ENCODE peak calls at places on chromosomes 1 and 21, in nine cellular contexts. F, X, Y, G, R, U, M, K and P are unnamed samples.

GRCh38 chr1:157844084-157844830 is 2.6 kb upstream of the CD5L start:
- DNase-seq in F (no peak), X (no peak), Y (no peak), G (peak; percentile 30), R (no peak), U (no peak), M (no peak), K (no peak), P (no peak)

GRCh38 chr1:89633103-89633744 is at the start of gene LRRC8C:
- DNase-seq in F (no peak), X (no peak), Y (no peak), G (peak; percentile 41), R (peak; percentile 59), U (peak; percentile 71), M (no peak), K (no peak), P (peak; percentile 85)

GRCh38 chr1:31511848-31512615 is 64.3 kb upstream of the TINAGL1 start:
- DNase-seq in F (no peak), X (peak; percentile 72), Y (no peak), G (no peak), R (no peak), U (no peak), M (no peak), K (no peak), P (no peak)

GRCh38 chr1:236142358-236143103 is at the start of gene GPR137B:
- DNase-seq in F (no peak), X (no peak), Y (peak; percentile 65), G (peak; percentile 48), R (peak; percentile 59), U (no peak), M (no peak), K (no peak), P (no peak)

GRCh38 chr1:206933333-206933945 is 11.7 kb upstream of the FCMR start:
- DNase-seq in F (no peak), X (no peak), Y (peak; percentile 86), G (no peak), R (no peak), U (no peak), M (no peak), K (no peak), P (peak; percentile 17)

GRCh38 chr1:67213164-67213563 is 46.9 kb downstream of the IL23R start:
- DNase-seq in F (no peak), X (no peak), Y (no peak), G (no peak), R (peak; percentile 14), U (no peak), M (no peak), K (no peak), P (no peak)

GRCh38 chr1:30407030-30407861 is 316.1 kb downstream of the MATN1 start:
- DNase-seq in F (no peak), X (no peak), Y (peak; percentile 42), G (no peak), R (peak; percentile 20), U (peak; percentile 44), M (no peak), K (peak; percentile 53), P (peak; percentile 36)

GRCh38 chr21:16377120-16377658 is 647.4 kb downstream of the USP25 start:
- DNase-seq in F (no peak), X (no peak), Y (no peak), G (no peak), R (peak; percentile 73), U (no peak), M (no peak), K (no peak), P (no peak)

GRCh38 chr1:211654838-211655787 is 20.3 kb downstream of the NEK2 start:
- DNase-seq in F (peak; percentile 78), X (peak; percentile 69), Y (peak; percentile 96), G (peak; percentile 88), R (peak; percentile 70), U (peak; percentile 94), M (peak; percentile 74), K (peak; percentile 90), P (peak; percentile 69)

GRCh38 chr1:22218618-22219250 is 75.8 kb upstream of the WNT4 start:
- DNase-seq in F (no peak), X (no peak), Y (no peak), G (no peak), R (no peak), U (peak; percentile 52), M (no peak), K (no peak), P (no peak)

GRCh38 chr21:39637197-39637970 is 24.6 kb downstream of the B3GALT5 start:
- DNase-seq in F (no peak), X (no peak), Y (no peak), G (no peak), R (no peak), U (no peak), M (no peak), K (no peak), P (no peak)

GRCh38 chr1:94827434-94827833 is 7.3 kb downstream of the SLC44A3 start:
- DNase-seq in F (no peak), X (no peak), Y (no peak), G (no peak), R (no peak), U (no peak), M (no peak), K (no peak), P (no peak)

GRCh38 chr1:173409613-173410012 is 67.5 kb upstream of the PRDX6 start:
- DNase-seq in F (no peak), X (no peak), Y (no peak), G (peak; percentile 35), R (peak; percentile 96), U (no peak), M (no peak), K (no peak), P (no peak)

GRCh38 chr1:151277249-151277648 is 4.8 kb upstream of the ZNF687 start:
- DNase-seq in F (no peak), X (no peak), Y (no peak), G (no peak), R (no peak), U (no peak), M (no peak), K (no peak), P (no peak)

GRCh38 chr1:200062143-200062542 is 34.6 kb downstream of the NR5A2 start:
- DNase-seq in F (no peak), X (no peak), Y (no peak), G (no peak), R (no peak), U (no peak), M (no peak), K (no peak), P (no peak)

DNA sequence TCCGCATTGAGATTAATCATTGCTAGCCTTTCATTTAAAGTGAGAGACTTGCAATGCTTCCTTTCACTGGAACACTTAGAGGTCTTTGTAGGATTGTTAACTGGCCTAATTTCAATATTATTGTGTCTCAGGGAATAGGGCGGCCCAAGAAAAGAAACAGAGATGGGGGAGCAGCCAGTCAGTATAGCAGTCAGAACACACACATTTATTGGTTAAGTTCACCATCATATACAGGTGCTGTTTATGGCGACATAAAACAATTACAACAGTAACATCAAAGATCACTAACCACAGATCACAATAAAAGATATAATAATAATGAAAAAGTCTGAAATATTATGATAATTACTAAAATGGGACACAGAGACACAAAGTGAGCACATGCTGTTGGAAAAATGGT is 29.4 kb downstream of the BARHL2 start:
- DNase-seq in F (no peak), X (no peak), Y (no peak), G (no peak), R (no peak), U (no peak), M (no peak), K (no peak), P (no peak)
- H3K27me3 ChIP-seq in F (no peaks in the 10 kb centered on the region), X (no peaks in the 10 kb centered on the region), Y (no peaks in the 10 kb centered on the region), G (no peaks in the 10 kb centered on the region), R (no peaks in the 10 kb centered on the region), U (no peaks in the 10 kb centered on the region), M (no peaks in the 10 kb centered on the region), K (no peaks in the 10 kb centered on the region), P (no peaks in the 10 kb centered on the region)

GRCh38 chr1:3063379-3064295 is 5.4 kb upstream of the PRDM16 start:
- DNase-seq in F (no peak), X (no peak), Y (peak; percentile 66), G (no peak), R (no peak), U (peak; percentile 56), M (no peak), K (no peak), P (no peak)
- H3K4me3 ChIP-seq in F (peak overlapping the region; percentile 15), X (no peak overlapping the region), Y (peak overlapping the region; percentile 36), G (peak overlapping the region; percentile 11), R (no peak overlapping the region), U (peak overlapping the region; percentile 2), M (no peak overlapping the region), K (peak overlapping the region; percentile 42), P (no peak overlapping the region)

GRCh38 chr1:32990887-32991286 is 26.3 kb upstream of the RNF19B start:
- DNase-seq in F (no peak), X (peak; percentile 50), Y (no peak), G (peak; percentile 9), R (no peak), U (peak; percentile 20), M (no peak), K (no peak), P (no peak)

GRCh38 chr1:32988665-32989064 is 24.1 kb upstream of the RNF19B start:
- DNase-seq in F (no peak), X (peak; percentile 56), Y (no peak), G (peak; percentile 27), R (peak; percentile 96), U (peak; percentile 75), M (peak; percentile 59), K (no peak), P (no peak)

GRCh38 chr1:32991386-32991785 is 26.8 kb upstream of the RNF19B start:
- DNase-seq in F (no peak), X (no peak), Y (no peak), G (no peak), R (no peak), U (no peak), M (no peak), K (no peak), P (peak; percentile 55)

GRCh38 chr1:32991819-32992488 is 27.3 kb upstream of the RNF19B start:
- DNase-seq in F (no peak), X (no peak), Y (no peak), G (peak; percentile 5), R (no peak), U (peak; percentile 56), M (no peak), K (no peak), P (no peak)

DNA sequence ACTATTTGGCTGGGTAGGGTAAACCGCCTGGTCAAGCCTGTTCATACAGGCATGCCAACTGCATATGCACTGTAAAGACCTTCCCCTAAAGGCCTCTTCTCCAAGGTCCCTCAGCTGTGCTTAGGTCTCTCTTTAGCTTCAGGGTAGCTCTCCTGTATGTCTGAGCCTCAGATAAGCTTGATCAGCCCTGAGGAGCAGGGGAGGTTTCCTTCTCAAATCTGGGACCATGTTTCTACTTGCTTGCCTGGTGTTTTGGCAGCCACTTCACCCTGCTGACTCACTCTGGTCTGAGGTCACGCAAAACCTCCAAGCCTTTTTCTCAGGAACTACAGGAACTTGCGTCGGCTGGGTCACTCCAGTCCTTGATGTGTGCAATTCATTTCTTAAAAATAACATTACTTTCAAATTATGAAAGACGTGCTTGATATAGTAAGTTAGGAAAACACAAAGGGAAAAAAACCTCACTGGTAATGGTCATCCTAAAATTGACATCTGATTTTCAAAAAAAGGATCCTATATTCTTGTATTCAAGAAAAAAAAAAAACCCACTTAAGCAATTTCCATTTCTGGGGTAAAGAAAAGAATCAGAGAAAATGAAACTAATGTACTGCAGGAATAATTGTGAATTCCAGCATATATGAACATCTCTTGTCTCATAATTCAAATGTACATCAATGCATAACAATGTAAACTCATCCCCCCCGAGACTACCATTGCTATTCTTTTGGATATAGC is 24.7 kb upstream of the RNF19B start:
- DNase-seq in F (peak; percentile 45), X (peak; percentile 87), Y (no peak), G (peak; percentile 88), R (peak; percentile 99), U (peak; percentile 91), M (peak; percentile 86), K (peak; percentile 92), P (peak; percentile 76)
- H3K27me3 ChIP-seq in F (no peaks in the 10 kb centered on the region), X (no peaks in the 10 kb centered on the region), Y (no peaks in the 10 kb centered on the region), G (no peaks in the 10 kb centered on the region), R (no peaks in the 10 kb centered on the region), U (no peaks in the 10 kb centered on the region), M (no peaks in the 10 kb centered on the region), K (no peaks in the 10 kb centered on the region), P (no peaks in the 10 kb centered on the region)

GRCh38 chr1:75614455-75615379 is 3.8 kb upstream of the SLC44A5 start:
- DNase-seq in F (no peak), X (no peak), Y (peak; percentile 79), G (peak; percentile 19), R (peak; percentile 58), U (no peak), M (no peak), K (peak; percentile 62), P (peak; percentile 28)
- H3K4me3 ChIP-seq in F (peak overlapping the region; percentile 53), X (no peak overlapping the region), Y (peak overlapping the region; percentile 80), G (peak overlapping the region; percentile 49), R (peak overlapping the region; percentile 58), U (peak overlapping the region; percentile 20), M (peak overlapping the region; percentile 5), K (peak overlapping the region; percentile 61), P (peak overlapping the region; percentile 7)